ENCODE peak calls at places on chromosomes 6 and 20, in ten cellular contexts. S, I, V, L, D, F, G, M, Q and C are unnamed samples.
A peak's percentile ranks its signal among the peaks of the same experiment; 100 is the strongest.

GRCh38 chr6:39225946-39226437 is 3.3 kb downstream of the KCNK5 start:
- DNase-seq in G (no peak), F (no peak), D (no peak), I (no peak), M (no peak), L (no peak), V (no peak), S (peak; percentile 84), Q (no peak), C (no peak)

GRCh38 chr20:791056-791455 is 22.8 kb upstream of the SLC52A3 start:
- DNase-seq in Q (no peak), V (no peak), L (no peak), S (no peak), F (no peak), D (no peak), I (no peak), M (no peak), G (no peak), C (no peak)

GRCh38 chr6:68468244-68468884 is 166.7 kb upstream of the ADGRB3 start:
- DNase-seq in I (no peak), V (no peak), D (no peak), Q (peak; percentile 32), M (no peak), F (no peak), L (no peak), S (no peak), G (no peak), C (no peak)

GRCh38 chr6:130120731-130121130 is 102.0 kb downstream of the SAMD3 start:
- DNase-seq in G (no peak), Q (no peak), V (no peak), F (no peak), M (no peak), D (no peak), L (no peak), I (no peak), S (no peak), C (no peak)

GRCh38 chr6:63347599-63347998 is 27.8 kb upstream of the LGSN start:
- DNase-seq in S (no peak), G (no peak), F (no peak), I (peak; percentile 66), Q (no peak), D (peak; percentile 89), L (no peak), V (no peak), M (no peak), C (no peak)

GRCh38 chr6:3455490-3456394 is 1.1 kb downstream of the SLC22A23 start:
- DNase-seq in G (peak; percentile 21), D (no peak), S (no peak), M (no peak), F (peak; percentile 69), Q (peak; percentile 28), I (peak; percentile 9), V (peak; percentile 12), L (peak; percentile 48), C (no peak)

GRCh38 chr6:7496266-7496875 is 45.1 kb upstream of the DSP start:
- DNase-seq in L (no peak), M (no peak), V (no peak), D (no peak), Q (no peak), G (no peak), S (no peak), I (no peak), F (no peak), C (no peak)

GRCh38 chr20:38123021-38123587 is 42.0 kb downstream of the TGM2 start:
- DNase-seq in L (no peak), D (peak; percentile 83), V (no peak), M (no peak), S (peak; percentile 10), F (peak; percentile 44), G (no peak), Q (no peak), I (peak; percentile 75), C (no peak)

GRCh38 chr6:31791324-31792089 is 4.0 kb downstream of the VARS1 start:
- DNase-seq in Q (peak; percentile 70), S (no peak), L (no peak), M (no peak), V (peak; percentile 78), I (peak; percentile 33), G (no peak), D (peak; percentile 54), F (no peak), C (peak; percentile 92)

GRCh38 chr6:56040271-56040670 is 164.9 kb upstream of the BMP5 start:
- DNase-seq in S (no peak), L (no peak), V (no peak), G (no peak), I (no peak), D (peak; percentile 82), Q (no peak), F (no peak), M (no peak), C (no peak)

GRCh38 chr6:137122612-137123011 is 50.8 kb downstream of the IL22RA2 start:
- DNase-seq in F (no peak), V (no peak), Q (no peak), D (no peak), G (no peak), M (peak; percentile 48), S (no peak), L (no peak), I (no peak), C (no peak)

GRCh38 chr6:26520088-26520839 is 17.9 kb upstream of the HMGN4 start:
- DNase-seq in D (no peak), G (peak; percentile 25), F (peak; percentile 84), S (no peak), I (no peak), M (no peak), V (no peak), L (no peak), Q (no peak), C (no peak)

GRCh38 chr6:19578489-19578888 is 258.7 kb upstream of the ID4 start:
- DNase-seq in G (no peak), I (no peak), L (no peak), D (peak; percentile 10), F (no peak), V (no peak), M (no peak), Q (no peak), S (no peak), C (no peak)

GRCh38 chr6:16741112-16742016 is 19.9 kb downstream of the ATXN1 start:
- DNase-seq in Q (no peak), G (no peak), I (no peak), S (no peak), M (no peak), V (no peak), L (no peak), F (no peak), D (peak; percentile 95), C (no peak)

GRCh38 chr6:147000545-147001488 is 203.4 kb upstream of the STXBP5 start:
- DNase-seq in I (no peak), V (no peak), F (no peak), D (peak; percentile 80), S (no peak), Q (no peak), G (no peak), M (no peak), L (no peak), C (no peak)

GRCh38 chr6:110015206-110015605 is 37.1 kb downstream of the GPR6 start:
- DNase-seq in V (no peak), S (no peak), M (no peak), G (no peak), F (no peak), D (no peak), L (no peak), Q (no peak), I (no peak), C (no peak)

GRCh38 chr6:128605961-128606360 is 85.6 kb upstream of the PTPRK start:
- DNase-seq in M (no peak), I (no peak), Q (no peak), D (peak; percentile 48), S (no peak), G (no peak), L (no peak), F (no peak), V (no peak), C (no peak)

GRCh38 chr20:62234346-62234745 is 4.0 kb upstream of the OSBPL2 start:
- DNase-seq in G (no peak), D (no peak), Q (no peak), I (no peak), L (no peak), S (no peak), M (no peak), V (no peak), F (no peak), C (no peak)

GRCh38 chr6:50030777-50031562 is 9.2 kb upstream of the DEFB110 start:
- DNase-seq in I (peak; percentile 27), M (peak; percentile 18), Q (peak; percentile 64), V (no peak), D (no peak), G (no peak), L (no peak), S (no peak), F (no peak), C (no peak)
- TF ChIP-seq CTCF in I (peak; percentile 23), M (peak; percentile 75), Q (peak; percentile 55), V (no peak), D (no peak), G (no peak), L (no peak), S (no peak), F (no peak), C (peak; percentile 54)

GRCh38 chr6:135876048-135876447 is 24.5 kb downstream of the PDE7B start:
- DNase-seq in L (no peak), F (no peak), S (no peak), I (no peak), D (no peak), V (no peak), Q (no peak), M (no peak), G (no peak), C (no peak)
- TF ChIP-seq CTCF in L (no peak), F (no peak), S (no peak), I (no peak), D (no peak), V (no peak), Q (no peak), M (no peak), G (no peak), C (no peak)

DNA sequence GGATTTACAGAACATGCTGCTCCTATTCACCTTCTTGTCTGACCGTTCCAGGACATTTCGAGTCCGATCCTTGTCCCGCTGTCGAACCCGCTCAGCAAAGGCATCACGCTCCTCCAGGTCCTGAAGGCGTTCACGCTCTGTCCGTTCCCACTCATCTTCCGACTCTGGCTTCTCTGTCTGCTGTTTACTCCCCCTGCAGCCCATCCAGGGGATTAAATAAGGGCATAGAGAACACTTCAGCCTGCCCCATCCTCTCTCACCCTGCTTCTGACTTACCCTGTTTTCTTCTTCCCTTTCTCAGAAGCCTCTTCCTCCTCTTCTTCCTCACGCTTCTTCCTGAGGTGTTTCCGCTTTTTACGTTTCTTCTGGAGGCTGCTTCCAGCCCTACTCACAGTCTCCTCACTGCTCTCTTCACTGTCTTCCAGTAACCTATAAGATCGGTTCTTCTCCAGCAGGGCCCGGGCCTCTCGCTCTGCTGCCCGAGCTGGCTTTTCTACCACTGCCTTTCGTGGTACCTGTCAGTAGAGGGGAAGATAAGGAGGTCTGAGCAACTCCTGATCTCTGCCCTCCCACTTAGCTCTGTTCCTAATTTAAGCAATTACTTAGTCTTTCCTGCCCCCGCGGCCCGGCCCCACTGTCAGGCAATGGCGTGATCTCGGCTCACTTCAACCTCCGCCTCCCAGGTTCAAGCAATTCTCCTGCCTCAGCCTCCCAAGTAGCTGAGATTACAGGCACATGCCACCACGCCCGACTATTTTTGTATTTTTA is 1.9 kb downstream of the DHX16 start:
- DNase-seq in I (no peak), V (no peak), F (no peak), S (no peak), Q (peak; percentile 44), G (no peak), M (no peak), L (no peak), D (no peak), C (no peak)
- TF ChIP-seq CTCF in I (no peak), V (peak; percentile 19), F (no peak), S (no peak), Q (peak; percentile 20), G (no peak), M (no peak), L (no peak), D (peak; percentile 31), C (peak; percentile 4)

GRCh38 chr6:169162968-169163903 is 90.4 kb downstream of the THBS2 start:
- DNase-seq in F (peak; percentile 74), L (peak; percentile 61), I (peak; percentile 66), D (peak; percentile 98), Q (no peak), S (no peak), M (no peak), G (no peak), V (peak; percentile 44), C (no peak)
- TF ChIP-seq CTCF in F (no peak), L (no peak), I (no peak), D (no peak), Q (no peak), S (no peak), M (no peak), G (no peak), V (no peak), C (no peak)